ENCODE peak calls at places on chromosome 13, in ten cellular contexts. I, F, K, M, H, C, B, X, W and J are unnamed samples.
A peak's percentile ranks its signal among the peaks of the same experiment; 100 is the strongest.

GRCh38 chr13:42275098-42275471 is 3.1 kb downstream of the AKAP11 start:
- DNase-seq in I (no peak), F (no peak), K (no peak), M (no peak), H (peak; percentile 24), C (no peak), B (peak; percentile 42), X (no peak), W (no peak), J (no peak)

GRCh38 chr13:43473437-43473836 is 313.3 kb downstream of the ENOX1 start:
- DNase-seq in I (no peak), F (no peak), K (no peak), M (no peak), H (no peak), C (no peak), B (no peak), X (no peak), W (no peak), J (no peak)

GRCh38 chr13:47945738-47946137 is 55.3 kb downstream of the SUCLA2 start:
- DNase-seq in I (no peak), F (no peak), K (no peak), M (no peak), H (peak; percentile 45), C (peak; percentile 70), B (no peak), X (peak; percentile 23), W (no peak), J (no peak)

GRCh38 chr13:97252735-97253134 is 30.6 kb downstream of the MBNL2 start:
- DNase-seq in I (no peak), F (no peak), K (no peak), M (no peak), H (no peak), C (no peak), B (no peak), X (no peak), W (no peak), J (no peak)

GRCh38 chr13:30766957-30767603 is 31.7 kb downstream of the ALOX5AP start:
- DNase-seq in I (no peak), F (no peak), K (no peak), M (no peak), H (no peak), C (no peak), B (peak; percentile 35), X (no peak), W (no peak), J (no peak)

GRCh38 chr13:33228645-33229445 is 56.7 kb downstream of the STARD13 start:
- DNase-seq in I (no peak), F (no peak), K (no peak), M (peak; percentile 3), H (peak; percentile 73), C (peak; percentile 61), B (peak; percentile 37), X (peak; percentile 46), W (no peak), J (no peak)

GRCh38 chr13:111342716-111343115 is 22.3 kb downstream of the TEX29 start:
- DNase-seq in I (no peak), F (no peak), K (no peak), M (no peak), H (no peak), C (no peak), B (no peak), X (no peak), W (no peak), J (no peak)

GRCh38 chr13:24307211-24308067 is 1.9 kb upstream of the C1QTNF9 start:
- DNase-seq in I (no peak), F (no peak), K (no peak), M (no peak), H (no peak), C (no peak), B (no peak), X (no peak), W (no peak), J (no peak)

GRCh38 chr13:78816592-78816991 is 157.6 kb upstream of the OBI1 start:
- DNase-seq in I (no peak), F (no peak), K (no peak), M (no peak), H (no peak), C (no peak), B (no peak), X (no peak), W (no peak), J (no peak)

GRCh38 chr13:98975822-98976261 is 2.0 kb downstream of the DOCK9 start:
- DNase-seq in I (no peak), F (no peak), K (no peak), M (no peak), H (no peak), C (no peak), B (peak; percentile 13), X (peak; percentile 54), W (no peak), J (no peak)

GRCh38 chr13:40776681-40777165 is 5.7 kb upstream of the MRPS31 start:
- DNase-seq in I (no peak), F (no peak), K (no peak), M (peak; percentile 56), H (peak; percentile 23), C (peak; percentile 33), B (peak; percentile 41), X (peak; percentile 79), W (no peak), J (no peak)

GRCh38 chr13:112574476-112575294 is 13.3 kb downstream of the TUBGCP3 start:
- DNase-seq in I (no peak), F (no peak), K (no peak), M (no peak), H (no peak), C (no peak), B (no peak), X (no peak), W (no peak), J (no peak)

GRCh38 chr13:93951153-93951552 is 528.3 kb downstream of the DCT start:
- DNase-seq in I (no peak), F (no peak), K (no peak), M (no peak), H (peak; percentile 46), C (no peak), B (no peak), X (no peak), W (no peak), J (no peak)

GRCh38 chr13:69644447-69644846 is 463.2 kb upstream of the ATXN8OS start:
- DNase-seq in I (no peak), F (no peak), K (no peak), M (no peak), H (no peak), C (no peak), B (no peak), X (no peak), W (no peak), J (no peak)

GRCh38 chr13:87128006-87128405 is 543.2 kb upstream of the SLITRK5 start:
- DNase-seq in I (no peak), F (peak; percentile 11), K (no peak), M (no peak), H (peak; percentile 80), C (peak; percentile 68), B (no peak), X (no peak), W (no peak), J (peak; percentile 73)

GRCh38 chr13:39422845-39423565 is 180.0 kb downstream of the LHFPL6 start:
- DNase-seq in I (no peak), F (no peak), K (no peak), M (no peak), H (peak; percentile 21), C (peak; percentile 32), B (no peak), X (no peak), W (no peak), J (no peak)

GRCh38 chr13:46274094-46274698 is 62.5 kb downstream of the LRRC63 start:
- DNase-seq in I (no peak), F (no peak), K (no peak), M (no peak), H (no peak), C (no peak), B (no peak), X (no peak), W (no peak), J (no peak)

GRCh38 chr13:63433546-63434150 is 2018.0 kb upstream of the PCDH20 start:
- DNase-seq in I (no peak), F (no peak), K (no peak), M (no peak), H (no peak), C (no peak), B (no peak), X (peak; percentile 70), W (no peak), J (no peak)

GRCh38 chr13:69474286-69474685 is 633.3 kb upstream of the ATXN8OS start:
- DNase-seq in I (no peak), F (no peak), K (no peak), M (no peak), H (no peak), C (peak; percentile 57), B (no peak), X (peak; percentile 58), W (no peak), J (no peak)

GRCh38 chr13:20441879-20442278 is 83.8 kb downstream of the CRYL1 start:
- DNase-seq in I (no peak), F (no peak), K (no peak), M (no peak), H (peak; percentile 71), C (no peak), B (no peak), X (peak; percentile 93), W (no peak), J (peak; percentile 8)

GRCh38 chr13:49859568-49859967 is 67.1 kb upstream of the KPNA3 start:
- DNase-seq in I (no peak), F (no peak), K (no peak), M (no peak), H (peak; percentile 96), C (peak; percentile 92), B (no peak), X (peak; percentile 84), W (no peak), J (no peak)

GRCh38 chr13:107117327-107118012 is 549.5 kb upstream of the ARGLU1 start:
- DNase-seq in I (no peak), F (no peak), K (no peak), M (no peak), H (no peak), C (no peak), B (no peak), X (peak; percentile 59), W (no peak), J (no peak)

GRCh38 chr13:41648314-41648935 is 191.1 kb downstream of the RGCC start:
- DNase-seq in I (no peak), F (no peak), K (no peak), M (no peak), H (peak; percentile 24), C (peak; percentile 31), B (no peak), X (peak; percentile 83), W (no peak), J (no peak)

GRCh38 chr13:66210677-66211076 is 1019.5 kb downstream of the PCDH9 start:
- DNase-seq in I (no peak), F (no peak), K (no peak), M (no peak), H (peak; percentile 5), C (peak; percentile 76), B (no peak), X (peak; percentile 86), W (no peak), J (no peak)

GRCh38 chr13:80684525-80685017 is 343.6 kb upstream of the SPRY2 start:
- DNase-seq in I (no peak), F (no peak), K (no peak), M (no peak), H (no peak), C (no peak), B (no peak), X (no peak), W (no peak), J (no peak)

GRCh38 chr13:37293295-37293694 is 187.8 kb upstream of the CSNK1A1L start:
- DNase-seq in I (no peak), F (no peak), K (no peak), M (no peak), H (no peak), C (no peak), B (no peak), X (no peak), W (no peak), J (no peak)

GRCh38 chr13:77009011-77009410 is 17.1 kb downstream of the CLN5 start:
- DNase-seq in I (no peak), F (no peak), K (no peak), M (no peak), H (no peak), C (no peak), B (no peak), X (no peak), W (no peak), J (no peak)

GRCh38 chr13:91369432-91369831 is 21.9 kb downstream of the MIR17HG start:
- DNase-seq in I (no peak), F (no peak), K (no peak), M (no peak), H (peak; percentile 22), C (no peak), B (no peak), X (peak; percentile 68), W (no peak), J (no peak)